ENCODE peak calls at places on chromosomes 16 and 17, in ten cellular contexts. P is activated T-helper 1 cell treated with Interleukin-2 at 50 U/mL for 16 hours, A is T follicular helper cell, Y is testis, Q is AG09319, N is A549, O is fibroblast of mammary gland, D is fibroblast of pulmonary artery, J is A172, Z is LNCaP clone FGC. L is an unnamed sample.
A peak's percentile ranks its signal among the peaks of the same experiment; 100 is the strongest.

GRCh38 chr16:66503030-66503429 is 46.9 kb downstream of the TK2 start:
- DNase-seq in P (no peak), A (no peak), N (no peak), O (no peak), Y (peak; percentile 82), Z (no peak), J (no peak), D (no peak), Q (no peak), L (no peak)

GRCh38 chr17:44585315-44585714 is 28.0 kb downstream of the FZD2 start:
- DNase-seq in Y (no peak), N (no peak), A (no peak), D (no peak), J (no peak), Q (no peak), O (no peak), P (no peak), Z (no peak), L (no peak)

GRCh38 chr16:73000020-73000906 is 47.7 kb downstream of the ZFHX3 start:
- DNase-seq in A (no peak), P (no peak), Z (no peak), Q (no peak), D (peak; percentile 39), Y (peak; percentile 66), O (peak; percentile 46), J (no peak), N (no peak), L (no peak)

GRCh38 chr16:68995011-68995504 is 110.4 kb upstream of the HAS3 start:
- DNase-seq in Y (peak; percentile 28), Z (peak; percentile 8), D (peak; percentile 73), N (peak; percentile 55), J (peak; percentile 53), A (no peak), O (peak; percentile 55), Q (no peak), P (no peak), L (peak; percentile 39)

GRCh38 chr17:13871261-13871660 is 198.0 kb upstream of the COX10 start:
- DNase-seq in D (no peak), Q (no peak), N (no peak), Z (no peak), O (no peak), J (no peak), Y (no peak), A (no peak), P (no peak), L (no peak)

GRCh38 chr16:87789437-87790277 is 23.9 kb upstream of the KLHDC4 start:
- DNase-seq in P (no peak), O (peak; percentile 81), A (no peak), Y (no peak), Z (no peak), D (peak; percentile 46), J (peak; percentile 63), Q (no peak), N (peak; percentile 98), L (peak; percentile 75)

GRCh38 chr17:76335716-76336381 is 17.9 kb downstream of the PRPSAP1 start:
- DNase-seq in Q (no peak), Y (no peak), Z (no peak), D (no peak), J (no peak), P (no peak), O (no peak), A (no peak), N (no peak), L (no peak)

GRCh38 chr17:42779942-42780815 is at the start of gene WNK4:
- DNase-seq in Y (no peak), Q (no peak), O (peak; percentile 46), P (no peak), J (peak; percentile 38), D (peak; percentile 48), N (no peak), Z (no peak), A (no peak), L (peak; percentile 97)

GRCh38 chr16:52069866-52070265 is 477.1 kb downstream of the TOX3 start:
- DNase-seq in O (peak; percentile 1), A (no peak), Y (no peak), Z (peak; percentile 32), J (peak; percentile 36), Q (no peak), P (no peak), D (peak; percentile 24), N (peak; percentile 3), L (no peak)

GRCh38 chr17:72486806-72487205 is 366.0 kb downstream of the SOX9 start:
- DNase-seq in D (no peak), Q (no peak), O (no peak), A (no peak), Z (no peak), P (no peak), Y (no peak), J (no peak), N (no peak), L (no peak)

GRCh38 chr16:17548825-17549224 is 78.1 kb upstream of the XYLT1 start:
- DNase-seq in N (no peak), D (no peak), A (no peak), Y (no peak), O (no peak), Z (no peak), P (no peak), Q (no peak), J (no peak), L (no peak)

GRCh38 chr17:40517981-40518380 is 16.6 kb upstream of the TNS4 start:
- DNase-seq in P (no peak), Q (no peak), D (no peak), O (no peak), Z (no peak), N (no peak), Y (no peak), A (no peak), J (no peak), L (no peak)

GRCh38 chr16:73354426-73354825 is 306.5 kb upstream of the ZFHX3 start:
- DNase-seq in P (no peak), Z (no peak), Q (no peak), Y (no peak), A (no peak), N (no peak), D (no peak), O (no peak), J (no peak), L (no peak)

L was measured in HuH-7.